ENCODE peak calls at places on chromosomes 4 and X, in seven cellular contexts. W is upper lobe of right lung, D is upper lobe of left lung, P is aorta, X is IMR-90, O is endodermal cell, Z is thyroid gland. S is an unnamed sample.

GRCh38 chr4:118974758-118975157 is 86.1 kb downstream of the SYNPO2 start:
- DNase-seq in W (no peak), D (no peak), P (no peak), X (peak; percentile 63), O (no peak), Z (no peak), S (no peak)

GRCh38 chr4:154478547-154478946 is 13.1 kb downstream of the DCHS2 start:
- DNase-seq in W (no peak), D (no peak), P (no peak), X (no peak), O (no peak), Z (no peak), S (no peak)

GRCh38 chrX:119206203-119206602 is 29.9 kb upstream of the PGRMC1 start:
- DNase-seq in W (no peak), D (no peak), P (no peak), X (no peak), O (no peak), Z (no peak), S (no peak)

GRCh38 chr4:128913228-128913627 is 103.7 kb downstream of the JADE1 start:
- DNase-seq in W (no peak), D (no peak), P (no peak), X (no peak), O (no peak), Z (no peak), S (no peak)

GRCh38 chr4:31107362-31107761 is 387.2 kb downstream of the PCDH7 start:
- DNase-seq in W (no peak), D (no peak), P (no peak), X (peak; percentile 57), O (no peak), Z (no peak), S (no peak)

GRCh38 chrX:105645667-105646354 is 176.5 kb upstream of the NRK start:
- DNase-seq in W (no peak), D (no peak), P (no peak), X (no peak), O (no peak), Z (no peak), S (no peak)

GRCh38 chr4:16582526-16582925 is 315.9 kb downstream of the LDB2 start:
- DNase-seq in W (no peak), D (no peak), P (no peak), X (no peak), O (peak; percentile 88), Z (no peak), S (no peak)

GRCh38 chr4:47221721-47222120 is 190.4 kb downstream of the GABRB1 start:
- DNase-seq in W (no peak), D (no peak), P (no peak), X (peak; percentile 87), O (no peak), Z (no peak), S (no peak)

GRCh38 chr4:139866270-139866962 is 200.8 kb downstream of the MGST2 start:
- DNase-seq in W (no peak), D (no peak), P (no peak), X (no peak), O (no peak), Z (no peak), S (no peak)

GRCh38 chr4:104732766-104733165 is 238.1 kb upstream of the CXXC4 start:
- DNase-seq in W (no peak), D (no peak), P (no peak), X (no peak), O (no peak), Z (no peak), S (no peak)

GRCh38 chrX:135974279-135974856 is 580 bp upstream of the MMGT1 start:
- DNase-seq in W (peak; percentile 87), D (peak; percentile 75), P (peak; percentile 82), X (peak; percentile 52), O (peak; percentile 89), Z (peak; percentile 70), S (peak; percentile 63)

DNA sequence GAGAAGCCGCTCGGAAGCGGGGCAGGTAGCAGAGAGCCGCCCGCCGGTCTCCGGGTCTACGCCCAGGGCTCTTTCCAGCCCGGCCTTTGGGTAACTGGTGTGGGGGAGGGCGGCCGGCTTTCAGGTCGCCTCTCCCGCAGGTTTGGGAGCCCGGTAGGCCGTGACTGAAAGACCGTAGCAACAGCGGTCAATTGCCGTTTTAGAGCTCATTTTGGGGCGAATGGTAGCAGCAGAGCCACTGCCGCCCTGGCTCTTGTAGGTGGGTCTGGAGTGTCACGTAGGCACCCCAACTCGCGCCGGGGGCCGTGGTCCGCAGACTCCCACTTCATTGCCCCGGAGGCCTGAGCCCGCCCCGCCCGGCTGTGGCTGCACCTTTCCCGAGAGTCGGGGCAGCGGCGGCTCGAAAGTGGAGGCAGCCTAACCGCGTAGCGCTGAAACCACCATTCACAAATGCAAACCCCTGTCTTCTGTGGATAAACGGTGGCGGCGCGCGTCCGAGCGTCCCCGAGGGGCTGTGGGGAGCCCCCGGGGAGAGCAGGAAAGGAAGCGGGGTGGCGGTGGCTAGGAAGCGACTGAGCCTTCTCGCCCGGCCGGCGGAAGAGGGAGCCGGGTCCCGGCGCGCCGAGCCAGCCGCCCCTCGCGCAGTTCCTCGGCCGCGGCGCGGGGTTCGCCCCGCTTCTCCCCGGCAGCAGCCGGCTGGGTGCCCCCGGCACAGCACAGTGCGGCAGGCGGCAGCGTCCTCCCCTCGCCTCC is 2185.1 kb upstream of the TENM3 start:
- DNase-seq in W (peak; percentile 69), D (peak; percentile 20), P (no peak), X (no peak), O (peak; percentile 86), Z (peak; percentile 24), S (no peak)
- H3K4me3 ChIP-seq in W (peak overlapping the region; percentile 46), D (peak overlapping the region; percentile 53), P (peak overlapping the region; percentile 76), X (peak overlapping the region; percentile 41), O (peak overlapping the region; percentile 93), Z (no peak overlapping the region), S (peak overlapping the region; percentile 40)

GRCh38 chr4:87489678-87490077 is 39.5 kb downstream of the SPARCL1 start:
- DNase-seq in W (no peak), D (no peak), P (no peak), X (no peak), O (no peak), Z (no peak), S (no peak)

GRCh38 chr4:87491436-87491835 is 37.7 kb downstream of the SPARCL1 start:
- DNase-seq in W (no peak), D (no peak), P (no peak), X (no peak), O (no peak), Z (no peak), S (no peak)

GRCh38 chr4:87492617-87493016 is 36.6 kb downstream of the SPARCL1 start:
- DNase-seq in W (no peak), D (no peak), P (no peak), X (no peak), O (no peak), Z (no peak), S (no peak)

GRCh38 chr4:87493147-87493546 is 36.0 kb downstream of the SPARCL1 start:
- DNase-seq in W (no peak), D (no peak), P (no peak), X (no peak), O (no peak), Z (no peak), S (no peak)

GRCh38 chr4:87490664-87491369 is 38.4 kb downstream of the SPARCL1 start:
- DNase-seq in W (no peak), D (no peak), P (no peak), X (no peak), O (no peak), Z (no peak), S (no peak)
- H3K4me3 ChIP-seq in W (no peak overlapping the region), D (no peak overlapping the region), P (no peak overlapping the region), X (no peak overlapping the region), O (no peak overlapping the region), Z (no peak overlapping the region), S (no peak overlapping the region)

DNA sequence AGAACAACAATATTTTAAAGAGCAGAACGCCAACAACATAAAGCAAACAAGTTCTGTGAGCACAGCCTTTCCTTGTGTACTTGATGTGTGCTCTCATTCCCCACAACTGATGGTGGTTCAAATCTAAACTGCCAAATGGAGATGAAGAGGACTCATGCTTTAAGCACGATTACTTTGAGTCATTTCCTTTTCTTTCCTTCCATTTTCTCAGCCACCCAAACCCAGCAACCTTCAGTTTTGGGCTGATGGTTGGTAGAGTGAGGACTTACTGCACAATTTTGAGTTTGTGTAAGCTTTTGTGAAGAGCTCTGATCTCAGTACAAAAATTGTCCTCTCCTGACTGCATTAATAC is 1.7 kb downstream of the NSD2 start:
- DNase-seq in W (no peak), D (no peak), P (no peak), X (peak; percentile 88), O (no peak), Z (no peak), S (no peak)
- H3K4me3 ChIP-seq in W (no peak overlapping the region), D (no peak overlapping the region), P (no peak overlapping the region), X (peak overlapping the region; percentile 96), O (peak overlapping the region; percentile 99), Z (no peak overlapping the region), S (no peak overlapping the region)

GRCh38 chrX:1451676-1452496 is 823 bp downstream of the ASMTL start:
- DNase-seq in W (peak; percentile 64), D (peak; percentile 19), P (no peak), X (no peak), O (peak; percentile 46), Z (peak; percentile 21), S (no peak)

GRCh38 chrX:1449581-1450149 is 3.0 kb downstream of the ASMTL start:
- DNase-seq in W (no peak), D (no peak), P (no peak), X (no peak), O (peak; percentile 22), Z (no peak), S (no peak)

GRCh38 chrX:1448793-1449580 is 3.7 kb downstream of the ASMTL start:
- DNase-seq in W (peak; percentile 18), D (peak; percentile 14), P (no peak), X (no peak), O (peak; percentile 9), Z (no peak), S (no peak)

GRCh38 chrX:1451251-1451675 is 1.4 kb downstream of the ASMTL start:
- DNase-seq in W (peak; percentile 44), D (peak; percentile 12), P (no peak), X (no peak), O (no peak), Z (no peak), S (no peak)

GRCh38 chrX:1450381-1451161 is 2.1 kb downstream of the ASMTL start:
- DNase-seq in W (peak; percentile 38), D (peak; percentile 15), P (no peak), X (no peak), O (peak; percentile 32), Z (no peak), S (no peak)
- H3K4me3 ChIP-seq in W (no peak overlapping the region), D (no peak overlapping the region), P (no peak overlapping the region), X (no peak overlapping the region), O (peak overlapping the region; percentile 92), Z (no peak overlapping the region), S (no peak overlapping the region)

DNA sequence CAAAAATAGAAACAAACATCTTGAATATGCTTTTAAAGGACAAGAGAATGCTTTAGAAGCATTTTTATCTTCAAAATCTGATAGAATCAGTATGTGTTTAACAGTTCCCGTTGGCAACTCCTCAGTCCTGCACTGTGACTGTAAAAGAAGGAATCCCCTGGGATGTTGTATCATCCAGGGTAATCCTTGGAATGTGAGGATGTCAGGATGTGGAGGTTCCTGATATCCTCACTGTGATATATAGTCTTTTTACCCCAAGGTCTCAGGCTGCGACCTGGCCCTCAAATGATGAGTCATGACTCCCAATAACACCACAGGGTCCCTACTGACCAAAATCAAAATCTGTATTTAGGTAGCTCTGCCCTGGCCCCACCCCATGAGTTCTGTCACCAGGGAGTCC is 53.2 kb downstream of the PTCHD1 start:
- DNase-seq in W (no peak), D (no peak), P (no peak), X (no peak), O (no peak), Z (no peak), S (no peak)
- H3K4me3 ChIP-seq in W (no peak overlapping the region), D (no peak overlapping the region), P (no peak overlapping the region), X (no peak overlapping the region), O (no peak overlapping the region), Z (no peak overlapping the region), S (no peak overlapping the region)